ENCODE peak calls at places on chromosomes 11 and 22, in six cellular contexts. One of them, this sample, is unnamed.

GRCh38 chr11:134578807-134579708 is 167.0 kb upstream of the B3GAT1 start:
- DNase-seq in AG09309: no peak
- DNase-seq in HL-60: no peak
- DNase-seq in heart right ventricle: no peak
- DNase-seq in GM06990: no peak
- DNase-seq in H9: no peak
- DNase-seq in this sample: peak

GRCh38 chr22:44738347-44738715 is 14.0 kb upstream of the ARHGAP8 start:
- DNase-seq in AG09309: no peak
- DNase-seq in HL-60: no peak
- DNase-seq in heart right ventricle: no peak
- DNase-seq in GM06990: no peak
- DNase-seq in H9: peak
- DNase-seq in this sample: no peak

GRCh38 chr11:95297680-95298452 is 66.9 kb upstream of the SESN3 start:
- DNase-seq in AG09309: no peak
- DNase-seq in HL-60: no peak
- DNase-seq in heart right ventricle: no peak
- DNase-seq in GM06990: no peak
- DNase-seq in H9: no peak
- DNase-seq in this sample: no peak

GRCh38 chr22:43053176-43053575 is 36.0 kb downstream of the TTLL1 start:
- DNase-seq in AG09309: no peak
- DNase-seq in HL-60: peak
- DNase-seq in heart right ventricle: no peak
- DNase-seq in GM06990: no peak
- DNase-seq in H9: peak
- DNase-seq in this sample: no peak

GRCh38 chr11:85774256-85775097 is 36.5 kb downstream of the SYTL2 start:
- DNase-seq in AG09309: no peak
- DNase-seq in HL-60: no peak
- DNase-seq in heart right ventricle: no peak
- DNase-seq in GM06990: no peak
- DNase-seq in H9: no peak
- DNase-seq in this sample: no peak

GRCh38 chr11:116162541-116163230 is 610.1 kb downstream of the BUD13 start:
- DNase-seq in AG09309: no peak
- DNase-seq in HL-60: no peak
- DNase-seq in heart right ventricle: no peak
- DNase-seq in GM06990: no peak
- DNase-seq in H9: peak
- DNase-seq in this sample: no peak

GRCh38 chr11:9003573-9004309 is at the start of gene NRIP3:
- DNase-seq in AG09309: no peak
- DNase-seq in HL-60: peak
- DNase-seq in heart right ventricle: peak
- DNase-seq in GM06990: peak
- DNase-seq in H9: peak
- DNase-seq in this sample: peak

GRCh38 chr11:503179-503981 is 3.7 kb downstream of the RNH1 start:
- DNase-seq in AG09309: no peak
- DNase-seq in HL-60: peak
- DNase-seq in heart right ventricle: peak
- DNase-seq in GM06990: peak
- DNase-seq in H9: no peak
- DNase-seq in this sample: peak

GRCh38 chr11:70243912-70244652 is 26.4 kb upstream of the PPFIA1 start:
- DNase-seq in AG09309: no peak
- DNase-seq in HL-60: no peak
- DNase-seq in heart right ventricle: no peak
- DNase-seq in GM06990: no peak
- DNase-seq in H9: no peak
- DNase-seq in this sample: no peak

GRCh38 chr11:779120-779954 is 2.0 kb upstream of the GATD1 start:
- DNase-seq in AG09309: no peak
- DNase-seq in HL-60: no peak
- DNase-seq in heart right ventricle: peak
- DNase-seq in GM06990: no peak
- DNase-seq in H9: no peak
- DNase-seq in this sample: no peak

GRCh38 chr22:39220450-39220849 is 24.3 kb downstream of the PDGFB start:
- DNase-seq in AG09309: no peak
- DNase-seq in HL-60: no peak
- DNase-seq in heart right ventricle: no peak
- DNase-seq in GM06990: no peak
- DNase-seq in H9: no peak
- DNase-seq in this sample: no peak

GRCh38 chr11:117950320-117950719 is 21.1 kb upstream of the TMPRSS13 start:
- DNase-seq in AG09309: no peak
- DNase-seq in HL-60: peak
- DNase-seq in heart right ventricle: no peak
- DNase-seq in GM06990: no peak
- DNase-seq in H9: no peak
- DNase-seq in this sample: peak

GRCh38 chr11:100354736-100355135 is 332.4 kb upstream of the ARHGAP42 start:
- DNase-seq in AG09309: no peak
- DNase-seq in HL-60: no peak
- DNase-seq in heart right ventricle: no peak
- DNase-seq in GM06990: no peak
- DNase-seq in H9: no peak
- DNase-seq in this sample: no peak

GRCh38 chr11:17519486-17519885 is 24.7 kb downstream of the USH1C start:
- DNase-seq in AG09309: no peak
- DNase-seq in HL-60: no peak
- DNase-seq in heart right ventricle: no peak
- DNase-seq in GM06990: no peak
- DNase-seq in H9: no peak
- DNase-seq in this sample: no peak

GRCh38 chr11:131685206-131685605 is 314.8 kb downstream of the NTM start:
- DNase-seq in AG09309: no peak
- DNase-seq in HL-60: no peak
- DNase-seq in heart right ventricle: no peak
- DNase-seq in GM06990: no peak
- DNase-seq in H9: no peak
- DNase-seq in this sample: no peak

GRCh38 chr11:116055064-116055463 is 550.8 kb upstream of the CADM1 start:
- DNase-seq in AG09309: no peak
- DNase-seq in HL-60: no peak
- DNase-seq in heart right ventricle: no peak
- DNase-seq in GM06990: no peak
- DNase-seq in H9: no peak
- DNase-seq in this sample: no peak

GRCh38 chr22:29206372-29207230 is 905 bp downstream of the EMID1 start:
- DNase-seq in AG09309: no peak
- DNase-seq in HL-60: no peak
- DNase-seq in heart right ventricle: no peak
- DNase-seq in GM06990: no peak
- DNase-seq in H9: no peak
- DNase-seq in this sample: no peak

GRCh38 chr11:107740256-107740655 is 28.4 kb upstream of the SLN start:
- DNase-seq in AG09309: no peak
- DNase-seq in HL-60: no peak
- DNase-seq in heart right ventricle: no peak
- DNase-seq in GM06990: no peak
- DNase-seq in H9: no peak
- DNase-seq in this sample: no peak

GRCh38 chr11:107744736-107745135 is 32.9 kb upstream of the SLN start:
- DNase-seq in AG09309: no peak
- DNase-seq in HL-60: no peak
- DNase-seq in heart right ventricle: no peak
- DNase-seq in GM06990: no peak
- DNase-seq in H9: no peak
- DNase-seq in this sample: no peak

GRCh38 chr11:107743161-107743560 is 31.3 kb upstream of the SLN start:
- DNase-seq in AG09309: no peak
- DNase-seq in HL-60: no peak
- DNase-seq in heart right ventricle: no peak
- DNase-seq in GM06990: no peak
- DNase-seq in H9: no peak
- DNase-seq in this sample: no peak

GRCh38 chr11:107736546-107736945 is 24.7 kb upstream of the SLN start:
- DNase-seq in AG09309: no peak
- DNase-seq in HL-60: no peak
- DNase-seq in heart right ventricle: no peak
- DNase-seq in GM06990: no peak
- DNase-seq in H9: no peak
- DNase-seq in this sample: no peak

DNA sequence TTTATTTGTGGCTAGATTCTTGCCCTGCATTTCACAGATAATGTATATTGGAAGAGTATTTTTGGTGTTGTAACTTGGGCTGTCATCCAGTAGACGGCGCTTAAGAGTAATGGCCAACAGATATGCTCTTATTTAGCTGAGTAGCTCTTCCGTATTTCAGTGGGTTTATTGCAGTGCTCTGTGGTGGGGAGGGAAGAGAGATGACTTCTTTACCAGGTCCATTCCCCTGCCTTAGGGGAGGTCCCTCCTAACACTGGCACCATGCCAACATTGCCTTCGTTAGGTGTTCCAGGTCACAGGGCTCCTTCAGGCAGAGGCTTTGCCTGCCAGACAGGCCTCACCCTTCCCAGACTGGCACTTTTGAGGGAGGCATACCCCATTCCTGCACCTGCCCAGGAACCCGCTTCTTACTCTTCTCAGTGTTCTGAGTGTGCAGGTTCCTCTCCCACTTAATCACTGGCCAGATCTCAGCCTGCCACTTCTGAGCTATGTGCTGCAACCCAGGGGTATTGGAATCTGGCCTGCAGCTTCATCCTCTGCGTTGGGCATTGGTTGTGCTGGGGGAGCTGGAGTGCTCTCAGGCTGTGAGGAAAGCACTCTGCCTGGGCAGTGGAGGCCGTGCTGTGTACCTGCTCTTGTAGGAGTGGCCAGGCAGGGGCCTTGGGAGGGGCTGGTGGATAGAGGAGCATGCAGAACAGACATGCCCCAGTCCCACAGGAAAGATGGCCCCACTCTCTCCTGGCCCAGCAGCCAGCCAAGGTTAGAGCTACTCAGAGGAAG is 29.4 kb upstream of the SLN start:
- DNase-seq in AG09309: peak
- DNase-seq in HL-60: peak
- DNase-seq in heart right ventricle: no peak
- DNase-seq in GM06990: peak
- DNase-seq in H9: no peak
- DNase-seq in this sample: peak
- TF ChIP-seq CTCF in AG09309: peak
- TF ChIP-seq CTCF in HL-60: peak
- TF ChIP-seq CTCF in heart right ventricle: peak
- TF ChIP-seq CTCF in GM06990: peak
- TF ChIP-seq CTCF in H9: peak
- TF ChIP-seq CTCF in this sample: peak

DNA sequence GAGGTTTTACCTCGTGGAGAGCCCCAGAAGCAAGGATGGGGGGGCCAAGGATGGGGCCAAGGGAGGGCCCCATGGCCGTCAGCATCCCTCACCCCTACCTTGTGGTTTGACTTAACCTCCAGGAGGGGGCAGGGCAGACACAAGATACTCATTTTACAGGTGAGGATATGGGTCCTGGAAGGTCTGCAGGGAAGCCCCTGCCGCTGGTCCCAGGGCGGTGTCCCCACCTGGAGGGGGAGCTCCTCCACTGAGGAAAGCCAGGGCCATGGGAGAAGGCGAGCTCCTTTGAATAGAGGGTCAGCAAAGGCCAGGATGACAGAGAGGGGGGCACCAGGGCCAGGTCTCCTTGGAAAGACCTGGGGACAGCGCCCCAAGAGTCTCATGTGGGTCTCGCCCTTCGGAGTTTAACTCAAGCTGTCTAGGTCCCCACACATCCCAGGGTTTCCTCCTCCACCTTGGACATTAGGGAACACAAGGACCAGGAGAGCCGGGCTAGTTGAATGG is 5.9 kb upstream of the ADORA2A start:
- DNase-seq in AG09309: no peak
- DNase-seq in HL-60: peak
- DNase-seq in heart right ventricle: no peak
- DNase-seq in GM06990: no peak
- DNase-seq in H9: peak
- DNase-seq in this sample: peak
- TF ChIP-seq CTCF in AG09309: peak
- TF ChIP-seq CTCF in HL-60: no peak
- TF ChIP-seq CTCF in heart right ventricle: peak
- TF ChIP-seq CTCF in GM06990: peak
- TF ChIP-seq CTCF in H9: peak
- TF ChIP-seq CTCF in this sample: peak

DNA sequence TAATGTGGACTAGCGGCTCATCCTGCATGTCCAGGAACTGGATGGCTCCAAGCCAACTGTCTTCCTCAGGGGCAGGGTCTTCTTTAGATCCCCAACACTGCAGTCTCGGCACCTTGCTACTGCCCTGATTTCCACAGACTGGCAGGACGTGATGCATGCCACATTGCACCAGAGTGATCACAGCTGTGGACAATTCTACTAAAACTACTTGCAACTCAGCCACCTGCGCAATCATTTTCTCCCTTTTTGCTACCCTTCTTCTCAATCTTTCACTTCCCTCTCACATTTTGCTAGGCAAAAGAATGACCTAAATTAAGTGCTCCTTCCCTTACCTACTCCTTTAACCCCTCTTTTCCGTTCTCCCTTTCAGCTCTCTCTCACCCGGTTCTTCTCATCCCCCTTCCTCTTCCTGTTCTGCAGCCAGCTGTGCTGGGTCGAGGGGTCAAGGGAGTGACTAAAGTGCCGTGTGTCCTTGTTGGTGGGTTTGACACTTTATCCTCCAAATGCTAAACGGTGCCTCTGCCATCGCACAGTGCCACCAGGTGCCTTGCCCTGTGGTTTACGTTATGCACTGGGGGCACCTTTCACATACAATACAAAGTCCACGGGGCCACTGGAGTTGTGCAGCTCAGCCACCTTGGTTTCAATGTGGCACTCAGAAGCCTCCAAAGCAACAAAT is 11.5 kb upstream of the PEX26 start:
- DNase-seq in AG09309: no peak
- DNase-seq in HL-60: peak
- DNase-seq in heart right ventricle: no peak
- DNase-seq in GM06990: peak
- DNase-seq in H9: no peak
- DNase-seq in this sample: no peak
- TF ChIP-seq CTCF in AG09309: no peak
- TF ChIP-seq CTCF in HL-60: no peak
- TF ChIP-seq CTCF in heart right ventricle: no peak
- TF ChIP-seq CTCF in GM06990: no peak
- TF ChIP-seq CTCF in H9: no peak
- TF ChIP-seq CTCF in this sample: no peak

DNA sequence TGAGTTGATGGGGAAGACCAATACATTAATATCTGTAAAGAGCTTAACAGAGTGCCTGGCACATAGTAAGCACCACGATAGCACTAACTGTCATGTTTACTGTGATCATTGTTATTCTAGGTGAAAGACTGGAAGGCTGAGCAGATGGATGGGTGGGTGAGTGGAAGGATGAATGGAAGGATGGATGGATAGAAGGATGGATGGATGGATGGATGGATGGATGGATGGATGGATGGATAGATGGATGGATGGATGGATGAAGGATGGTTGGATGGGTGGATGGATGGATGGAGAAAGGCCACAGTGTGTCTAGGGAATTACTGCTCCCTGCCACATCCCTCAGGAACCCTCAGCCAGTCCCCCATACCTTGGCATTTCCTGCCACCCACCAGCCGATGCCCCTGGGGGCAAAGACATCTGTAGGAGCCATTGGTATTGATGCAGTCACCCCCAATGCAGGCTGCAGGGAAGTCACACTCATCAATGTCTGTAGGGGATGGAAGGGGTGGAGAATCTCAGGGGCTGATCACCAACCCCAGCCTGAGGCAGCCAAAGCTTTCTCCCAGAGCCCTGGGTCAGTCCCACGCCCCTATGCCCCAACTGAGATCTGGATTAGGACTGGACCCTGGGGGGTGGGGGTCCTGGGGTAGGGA is 15.3 kb downstream of the LTBP3 start:
- DNase-seq in AG09309: no peak
- DNase-seq in HL-60: no peak
- DNase-seq in heart right ventricle: no peak
- DNase-seq in GM06990: no peak
- DNase-seq in H9: no peak
- DNase-seq in this sample: no peak
- TF ChIP-seq CTCF in AG09309: no peak
- TF ChIP-seq CTCF in HL-60: no peak
- TF ChIP-seq CTCF in heart right ventricle: no peak
- TF ChIP-seq CTCF in GM06990: no peak
- TF ChIP-seq CTCF in H9: no peak
- TF ChIP-seq CTCF in this sample: no peak

This sample was measured in GM13976.